ENCODE peak calls at places on chromosomes 16 and 17, in six cellular contexts. L is WTC11, V is A549, Y is WERI-Rb-1, Q is tibial artery, P is Peyer's patch. U is an unnamed sample.

GRCh38 chr17:55527520-55528118 is 16.4 kb upstream of the SMIM36 start:
- DNase-seq in V (peak), L (peak), Q (no peak), Y (peak), P (no peak), U (no peak)

GRCh38 chr17:56595831-56596740 is 2.6 kb downstream of the NOG start:
- DNase-seq in Q (no peak), P (no peak), L (peak), V (no peak), Y (no peak), U (no peak)

GRCh38 chr16:29148867-29149272 is 164.0 kb downstream of the LAT start:
- DNase-seq in P (peak), Y (no peak), Q (no peak), V (no peak), L (no peak), U (peak)

GRCh38 chr16:24821129-24821528 is 24.6 kb upstream of the SLC5A11 start:
- DNase-seq in P (no peak), Y (no peak), Q (no peak), V (no peak), L (no peak), U (no peak)

GRCh38 chr17:20116683-20117309 is 107.6 kb downstream of the SPECC1 start:
- DNase-seq in L (peak), Y (peak), Q (no peak), P (peak), V (peak), U (no peak)

GRCh38 chr17:59838196-59838911 is 54.4 kb downstream of the TUBD1 start:
- DNase-seq in V (no peak), Q (no peak), Y (no peak), L (no peak), P (no peak), U (peak)

GRCh38 chr17:43661699-43662431 is at the start of gene MEOX1:
- DNase-seq in Y (no peak), L (no peak), V (no peak), Q (no peak), P (no peak), U (no peak)

GRCh38 chr16:29825145-29826044 is 5.1 kb downstream of the MVP start:
- DNase-seq in V (peak), P (no peak), Q (no peak), Y (peak), L (no peak), U (no peak)

GRCh38 chr16:46972971-46973456 is 460 bp downstream of the DNAJA2 start:
- DNase-seq in Q (peak), V (no peak), Y (peak), L (peak), P (peak), U (peak)

GRCh38 chr17:7560172-7561027 is 1.3 kb upstream of the SENP3 start:
- DNase-seq in V (peak), Y (peak), L (peak), Q (peak), P (peak), U (peak)

GRCh38 chr17:66240630-66241029 is 11.4 kb upstream of the APOH start:
- DNase-seq in Q (no peak), Y (no peak), P (no peak), L (no peak), V (no peak), U (no peak)

GRCh38 chr17:61261001-61261587 is 138.5 kb upstream of the TBX2 start:
- DNase-seq in Q (no peak), V (no peak), P (no peak), Y (no peak), L (no peak), U (no peak)

GRCh38 chr16:80602894-80603293 is 62.1 kb downstream of the DYNLRB2 start:
- DNase-seq in Y (no peak), Q (no peak), V (no peak), L (no peak), P (no peak), U (no peak)

DNA sequence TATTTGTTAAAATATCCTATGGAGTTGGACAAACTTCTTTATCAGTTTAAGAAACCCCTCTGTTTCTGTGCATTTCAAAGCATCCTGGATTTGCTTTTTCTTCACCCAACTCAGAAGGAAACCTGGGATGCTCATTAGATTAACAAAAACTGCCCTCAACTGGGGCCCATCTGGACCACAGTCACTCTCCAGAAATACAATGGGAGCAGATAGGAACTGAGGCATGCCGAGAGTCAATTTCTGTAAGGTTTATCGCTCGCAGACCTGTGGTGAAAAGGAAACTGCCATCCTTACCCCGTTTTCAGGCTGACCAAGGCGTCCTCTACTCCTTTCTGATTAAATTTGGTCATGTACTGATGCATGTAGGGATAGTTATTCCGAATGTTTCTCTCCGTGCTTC is 360.3 kb downstream of the GRIN2A start:
- DNase-seq in Q (no peak), P (no peak), Y (no peak), V (no peak), L (no peak), U (no peak)
- TF ChIP-seq CTCF in Q (no peak), P (no peak), Y (no peak), V (no peak), L (no peak), U (no peak)

GRCh38 chr17:33335491-33336173 is 42.5 kb upstream of the ASIC2 start:
- DNase-seq in V (no peak), L (peak), Y (peak), P (no peak), Q (no peak), U (no peak)
- TF ChIP-seq CTCF in V (no peak), L (no peak), Y (peak), P (no peak), Q (no peak), U (no peak)

GRCh38 chr16:5325932-5326331 is 228.3 kb upstream of the EEF2KMT start:
- DNase-seq in P (no peak), L (no peak), V (no peak), Y (no peak), Q (no peak), U (no peak)
- TF ChIP-seq CTCF in P (no peak), L (no peak), V (no peak), Y (no peak), Q (no peak), U (no peak)

GRCh38 chr16:66551362-66551761 is 1.0 kb upstream of the CKLF start:
- DNase-seq in Y (peak), P (peak), L (peak), V (peak), Q (no peak), U (no peak)

GRCh38 chr16:66548068-66548467 is 1.9 kb downstream of the TK2 start:
- DNase-seq in L (no peak), Q (no peak), P (no peak), V (no peak), Y (no peak), U (no peak)

GRCh38 chr16:66547101-66547989 is 2.6 kb downstream of the TK2 start:
- DNase-seq in Q (no peak), Y (no peak), P (no peak), V (no peak), L (no peak), U (no peak)

GRCh38 chr16:66548868-66549267 is 1.1 kb downstream of the TK2 start:
- DNase-seq in P (no peak), Q (no peak), V (no peak), Y (no peak), L (no peak), U (no peak)

GRCh38 chr16:66549284-66550131 is at the start of gene TK2:
- DNase-seq in Q (peak), Y (peak), L (peak), P (peak), V (peak), U (peak)
- TF ChIP-seq CTCF in Q (no peak), Y (peak), L (no peak), P (peak), V (peak), U (no peak)

GRCh38 chr16:68711421-68712139 is 25.5 kb upstream of the CDH1 start:
- DNase-seq in Y (no peak), L (no peak), Q (no peak), P (no peak), V (no peak), U (no peak)

GRCh38 chr16:68704232-68704867 is 32.7 kb upstream of the CDH1 start:
- DNase-seq in L (peak), V (peak), Y (peak), P (peak), Q (peak), U (peak)

GRCh38 chr16:68713430-68713829 is 23.7 kb upstream of the CDH1 start:
- DNase-seq in Y (no peak), V (no peak), P (no peak), Q (no peak), L (no peak), U (no peak)

GRCh38 chr16:68707341-68708152 is 29.5 kb upstream of the CDH1 start:
- DNase-seq in V (peak), Q (no peak), Y (no peak), P (no peak), L (peak), U (peak)
- TF ChIP-seq CTCF in V (no peak), Q (no peak), Y (peak), P (no peak), L (no peak), U (no peak)

GRCh38 chr16:17927015-17927414 is 409.5 kb downstream of the NPIPA8 start:
- DNase-seq in P (no peak), Y (peak), V (no peak), Q (no peak), L (no peak), U (no peak)

GRCh38 chr16:17930280-17930679 is 406.3 kb downstream of the NPIPA8 start:
- DNase-seq in Y (no peak), L (no peak), V (no peak), Q (no peak), P (no peak), U (no peak)
- TF ChIP-seq CTCF in Y (no peak), L (no peak), V (no peak), Q (no peak), P (no peak), U (no peak)

DNA sequence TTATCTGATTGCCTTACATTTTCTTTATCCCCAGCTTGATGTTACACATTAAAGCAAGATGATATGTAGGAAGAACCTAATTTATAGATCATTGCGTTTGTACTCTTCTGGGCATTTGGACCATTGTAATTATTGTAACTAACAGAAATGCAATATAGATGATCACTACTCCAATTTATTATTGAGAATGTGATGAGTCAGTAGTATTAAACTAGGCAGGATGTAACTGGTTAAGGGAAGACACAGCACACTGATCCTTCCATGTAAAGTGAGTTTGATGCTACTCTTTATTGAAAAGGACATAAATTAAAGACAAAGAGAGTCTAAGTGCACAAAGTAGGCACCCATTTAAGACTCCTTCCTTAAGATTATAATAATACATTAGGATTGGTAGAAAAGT is 223.8 kb downstream of the KIF2B start:
- DNase-seq in V (no peak), Q (no peak), L (no peak), P (no peak), Y (no peak), U (no peak)
- TF ChIP-seq CTCF in V (no peak), Q (no peak), L (no peak), P (no peak), Y (no peak), U (no peak)

GRCh38 chr16:88920618-88921602 is 54.5 kb upstream of the PABPN1L start:
- DNase-seq in Y (no peak), V (no peak), P (peak), L (no peak), Q (no peak), U (peak)

GRCh38 chr16:88922826-88923410 is 54.1 kb downstream of the CBFA2T3 start:
- DNase-seq in P (no peak), V (no peak), Q (no peak), L (no peak), Y (no peak), U (no peak)

GRCh38 chr16:88921603-88921995 is 55.1 kb upstream of the PABPN1L start:
- DNase-seq in Y (no peak), Q (no peak), V (no peak), P (no peak), L (no peak), U (no peak)

GRCh38 chr16:88923450-88923849 is 53.6 kb downstream of the CBFA2T3 start:
- DNase-seq in Y (no peak), L (no peak), P (no peak), Q (no peak), V (no peak), U (no peak)

GRCh38 chr16:88922114-88922825 is 54.7 kb downstream of the CBFA2T3 start:
- DNase-seq in L (peak), P (peak), V (no peak), Q (peak), Y (no peak), U (peak)
- TF ChIP-seq CTCF in L (no peak), P (peak), V (no peak), Q (no peak), Y (no peak), U (no peak)

GRCh38 chr17:49574283-49574892 is 1.3 kb upstream of the NXPH3 start:
- DNase-seq in Y (no peak), V (no peak), P (no peak), Q (peak), L (no peak), U (no peak)

GRCh38 chr17:49574945-49575523 is 637 bp upstream of the NXPH3 start:
- DNase-seq in Y (no peak), Q (no peak), V (no peak), L (no peak), P (no peak), U (no peak)

GRCh38 chr17:49576906-49577650 is 1.4 kb downstream of the NXPH3 start:
- DNase-seq in Y (no peak), V (no peak), P (no peak), L (no peak), Q (peak), U (no peak)

GRCh38 chr17:49576121-49576905 is 642 bp downstream of the NXPH3 start:
- DNase-seq in V (no peak), P (no peak), L (peak), Q (peak), Y (peak), U (no peak)

DNA sequence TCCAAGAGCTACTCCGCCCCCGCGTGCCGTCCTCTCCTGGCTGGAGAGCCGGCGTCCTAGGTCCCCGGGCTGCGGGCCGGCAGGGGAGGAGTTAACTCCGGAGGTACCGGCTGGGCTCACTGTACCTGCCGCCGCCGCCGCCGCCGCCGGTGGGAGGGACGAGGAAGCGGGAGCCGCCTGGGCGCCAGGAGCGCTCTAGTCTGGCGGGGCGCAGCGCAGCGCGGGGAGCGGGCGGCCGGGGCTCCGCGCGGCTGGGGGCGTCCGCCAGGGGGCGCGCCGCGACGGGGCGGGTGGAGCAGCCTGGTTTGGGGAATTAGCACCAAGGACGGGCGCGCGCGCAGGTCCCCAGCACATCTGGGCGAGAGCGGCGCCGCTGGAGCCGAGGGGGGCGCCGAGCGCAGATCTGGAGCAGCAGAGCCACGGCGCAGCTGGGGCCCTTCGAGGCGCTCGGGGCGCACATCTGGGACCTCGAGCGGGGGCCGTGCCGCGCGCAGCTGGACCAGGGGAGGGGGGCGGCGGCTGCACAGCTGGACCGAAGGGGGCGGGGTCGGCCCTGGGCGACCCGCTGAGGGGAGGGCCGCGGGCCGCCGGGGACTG is at the start of gene NXPH3:
- DNase-seq in Y (peak), P (no peak), L (peak), Q (peak), V (peak), U (peak)
- TF ChIP-seq CTCF in Y (peak), P (peak), L (peak), Q (peak), V (peak), U (no peak)